ENCODE peak calls at places on chromosomes 16 and 17, in ten cellular contexts. P, B, W, S, V, E, D, F, Z and G are unnamed samples.

GRCh38 chr16:20886320-20886719 is 13.8 kb downstream of the DCUN1D3 start:
- DNase-seq in P (no peak), B (no peak), W (no peak), S (no peak), V (no peak), E (no peak), D (no peak), F (no peak), Z (no peak), G (no peak)

GRCh38 chr16:88922114-88922825 is 54.7 kb downstream of the CBFA2T3 start:
- DNase-seq in P (peak), B (peak), W (no peak), S (peak), V (no peak), E (peak), D (peak), F (peak), Z (peak), G (no peak)

GRCh38 chr17:6914711-6915110 is 81.1 kb upstream of the ALOX12 start:
- DNase-seq in P (peak), B (no peak), W (no peak), S (no peak), V (no peak), E (no peak), D (no peak), F (no peak), Z (no peak), G (no peak)

GRCh38 chr16:27242868-27243590 is 25.5 kb downstream of the NSMCE1 start:
- DNase-seq in P (peak), B (peak), W (no peak), S (peak), V (no peak), E (no peak), D (peak), F (no peak), Z (no peak), G (no peak)

GRCh38 chr16:49067776-49068175 is 213.9 kb downstream of the CBLN1 start:
- DNase-seq in P (no peak), B (no peak), W (no peak), S (no peak), V (no peak), E (no peak), D (no peak), F (no peak), Z (no peak), G (no peak)

GRCh38 chr17:73519621-73520368 is 124.5 kb downstream of the SDK2 start:
- DNase-seq in P (no peak), B (no peak), W (no peak), S (no peak), V (no peak), E (no peak), D (no peak), F (no peak), Z (no peak), G (no peak)

GRCh38 chr17:69344939-69345338 is 18.0 kb upstream of the ABCA5 start:
- DNase-seq in P (no peak), B (no peak), W (no peak), S (no peak), V (no peak), E (no peak), D (no peak), F (no peak), Z (no peak), G (no peak)

GRCh38 chr16:28526201-28527099 is 12.3 kb downstream of the NUPR1 start:
- DNase-seq in P (no peak), B (no peak), W (no peak), S (no peak), V (no peak), E (no peak), D (no peak), F (no peak), Z (no peak), G (no peak)

GRCh38 chr17:31494259-31495048 is 103.0 kb downstream of the RAB11FIP4 start:
- DNase-seq in P (no peak), B (no peak), W (no peak), S (no peak), V (peak), E (peak), D (no peak), F (no peak), Z (no peak), G (peak)

GRCh38 chr16:4372578-4373355 is 1.1 kb downstream of the VASN start:
- DNase-seq in P (no peak), B (no peak), W (no peak), S (no peak), V (peak), E (peak), D (peak), F (no peak), Z (peak), G (no peak)

GRCh38 chr17:13484020-13484419 is 117.7 kb downstream of the HS3ST3A1 start:
- DNase-seq in P (peak), B (no peak), W (no peak), S (no peak), V (no peak), E (no peak), D (no peak), F (no peak), Z (no peak), G (no peak)

GRCh38 chr16:12793120-12793889 is 10.4 kb downstream of the CPPED1 start:
- DNase-seq in P (no peak), B (no peak), W (no peak), S (peak), V (no peak), E (no peak), D (no peak), F (no peak), Z (no peak), G (no peak)

GRCh38 chr16:2981177-2981898 is 1.1 kb upstream of the PKMYT1 start:
- DNase-seq in P (no peak), B (no peak), W (no peak), S (peak), V (no peak), E (no peak), D (no peak), F (no peak), Z (no peak), G (no peak)

GRCh38 chr17:72654746-72655145 is 437.7 kb downstream of the SLC39A11 start:
- DNase-seq in P (no peak), B (no peak), W (no peak), S (no peak), V (no peak), E (peak), D (no peak), F (no peak), Z (no peak), G (no peak)

DNA sequence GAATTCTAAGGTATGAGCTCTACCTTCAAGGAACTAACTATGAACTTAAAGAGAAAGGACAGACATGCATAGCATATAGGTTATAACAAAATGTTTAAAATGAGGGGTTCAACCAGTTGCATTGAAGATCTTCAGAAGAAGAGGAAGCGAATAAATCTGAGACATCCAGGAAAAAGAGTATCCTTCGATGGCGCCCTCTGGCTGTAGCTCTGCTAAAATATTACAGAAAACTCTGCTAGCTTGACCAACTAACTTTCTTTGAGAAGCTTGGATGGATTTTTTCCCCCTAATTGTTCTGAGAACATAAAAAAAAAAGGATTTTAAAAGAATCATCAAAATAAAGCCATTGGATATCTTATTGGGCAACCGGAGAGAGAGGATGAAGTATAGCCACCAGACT is 659.9 kb upstream of the SOX9 start:
- DNase-seq in P (no peak), B (no peak), W (no peak), S (peak), V (peak), E (peak), D (no peak), F (no peak), Z (no peak), G (no peak)
- TF ChIP-seq CTCF in P (peak), B (peak), W (peak), S (peak), V (peak), E (peak), D (no peak), F (no peak), Z (no peak), G (no peak)

GRCh38 chr17:42553866-42554249 is 1.1 kb downstream of the HSD17B1 start:
- DNase-seq in P (no peak), B (no peak), W (no peak), S (no peak), V (no peak), E (peak), D (no peak), F (no peak), Z (no peak), G (no peak)
- TF ChIP-seq CTCF in P (no peak), B (no peak), W (no peak), S (no peak), V (no peak), E (no peak), D (no peak), F (no peak), Z (no peak), G (no peak)

GRCh38 chr16:10521681-10522274 is 58.6 kb downstream of the EMP2 start:
- DNase-seq in P (peak), B (peak), W (peak), S (peak), V (peak), E (peak), D (peak), F (peak), Z (no peak), G (peak)
- TF ChIP-seq CTCF in P (peak), B (peak), W (peak), S (peak), V (peak), E (peak), D (peak), F (peak), Z (peak), G (peak)

GRCh38 chr17:76793775-76794174 is 55.9 kb downstream of the MFSD11 start:
- DNase-seq in P (peak), B (no peak), W (no peak), S (peak), V (peak), E (no peak), D (no peak), F (no peak), Z (no peak), G (peak)
- TF ChIP-seq CTCF in P (peak), B (peak), W (peak), S (peak), V (peak), E (no peak), D (no peak), F (no peak), Z (no peak), G (peak)

GRCh38 chr16:58495861-58496331 is 4.0 kb upstream of the NDRG4 start:
- DNase-seq in P (no peak), B (no peak), W (no peak), S (no peak), V (no peak), E (no peak), D (no peak), F (no peak), Z (no peak), G (no peak)

GRCh38 chr16:58497935-58498334 is 2.0 kb upstream of the NDRG4 start:
- DNase-seq in P (no peak), B (no peak), W (no peak), S (no peak), V (no peak), E (no peak), D (no peak), F (no peak), Z (no peak), G (no peak)

GRCh38 chr16:58498341-58499091 is 1.4 kb upstream of the NDRG4 start:
- DNase-seq in P (no peak), B (no peak), W (no peak), S (no peak), V (no peak), E (no peak), D (no peak), F (no peak), Z (no peak), G (no peak)

GRCh38 chr16:58499092-58499511 is 841 bp upstream of the NDRG4 start:
- DNase-seq in P (no peak), B (no peak), W (no peak), S (no peak), V (no peak), E (no peak), D (no peak), F (no peak), Z (no peak), G (no peak)

GRCh38 chr16:58497468-58497867 is 2.5 kb upstream of the NDRG4 start:
- DNase-seq in P (no peak), B (no peak), W (no peak), S (no peak), V (no peak), E (no peak), D (no peak), F (no peak), Z (no peak), G (no peak)
- TF ChIP-seq CTCF in P (no peak), B (no peak), W (no peak), S (no peak), V (no peak), E (no peak), D (no peak), F (no peak), Z (no peak), G (no peak)